ENCODE peak calls at places on chromosome 1, in five cellular contexts. E is progenitor cell of endocrine pancreas, R is transverse colon, K is nephron progenitor cell, S is WERI-Rb-1. T is an unnamed sample.
A peak's percentile ranks its signal among the peaks of the same experiment; 100 is the strongest.

GRCh38 chr1:41404308-41404755 is 43.1 kb downstream of the FOXO6 start:
- DNase-seq in E (no peak), R (no peak), K (peak; percentile 45), S (peak; percentile 85), T (no peak)

GRCh38 chr1:24364975-24365678 is 46.0 kb downstream of the GRHL3 start:
- DNase-seq in E (no peak), R (no peak), K (no peak), S (peak; percentile 30), T (no peak)

GRCh38 chr1:115183711-115184259 is 94.5 kb upstream of the TSPAN2 start:
- DNase-seq in E (no peak), R (no peak), K (no peak), S (no peak), T (no peak)

GRCh38 chr1:242842094-242842493 is 317.6 kb upstream of the PLD5 start:
- DNase-seq in E (no peak), R (no peak), K (no peak), S (no peak), T (no peak)

GRCh38 chr1:151993084-151993733 is 450 bp downstream of the S100A10 start:
- DNase-seq in E (no peak), R (peak; percentile 55), K (peak; percentile 36), S (no peak), T (no peak)

GRCh38 chr1:6517435-6517851 is 26.0 kb upstream of the PLEKHG5 start:
- DNase-seq in E (no peak), R (no peak), K (no peak), S (no peak), T (no peak)

GRCh38 chr1:1250828-1251284 is 4.3 kb upstream of the C1QTNF12 start:
- DNase-seq in E (no peak), R (no peak), K (no peak), S (peak; percentile 53), T (no peak)

GRCh38 chr1:161094481-161094880 is 3.7 kb upstream of the KLHDC9 start:
- DNase-seq in E (no peak), R (no peak), K (no peak), S (no peak), T (no peak)

GRCh38 chr1:158203693-158204457 is 23.2 kb downstream of the CD1D start:
- DNase-seq in E (no peak), R (no peak), K (peak; percentile 30), S (peak; percentile 37), T (no peak)

GRCh38 chr1:119275145-119275929 is 93.2 kb upstream of the HAO2 start:
- DNase-seq in E (peak; percentile 19), R (peak; percentile 35), K (peak; percentile 57), S (peak; percentile 55), T (no peak)

GRCh38 chr1:211511947-211512346 is 20.0 kb upstream of the RD3 start:
- DNase-seq in E (no peak), R (no peak), K (no peak), S (no peak), T (no peak)

GRCh38 chr1:74392848-74393247 is 119.6 kb downstream of the LRRC53 start:
- DNase-seq in E (no peak), R (no peak), K (no peak), S (no peak), T (no peak)

GRCh38 chr1:185287451-185287850 is 29.6 kb downstream of the IVNS1ABP start:
- DNase-seq in E (no peak), R (no peak), K (no peak), S (no peak), T (no peak)

GRCh38 chr1:106924360-106924759 is 132.1 kb upstream of the PRMT6 start:
- DNase-seq in E (no peak), R (no peak), K (peak; percentile 8), S (no peak), T (no peak)

GRCh38 chr1:93702828-93703183 is 21.2 kb upstream of the BCAR3 start:
- DNase-seq in E (no peak), R (no peak), K (no peak), S (no peak), T (no peak)
- TF ChIP-seq CTCF in E (no peak), R (no peak), K (no peak), S (no peak), T (no peak)

GRCh38 chr1:201433609-201434008 is 12.1 kb upstream of the TNNI1 start:
- DNase-seq in E (no peak), R (no peak), K (no peak), S (no peak), T (no peak)

GRCh38 chr1:201432814-201433213 is 11.3 kb upstream of the TNNI1 start:
- DNase-seq in E (no peak), R (no peak), K (no peak), S (no peak), T (no peak)

GRCh38 chr1:201434266-201434665 is 12.7 kb upstream of the TNNI1 start:
- DNase-seq in E (no peak), R (no peak), K (no peak), S (no peak), T (no peak)

GRCh38 chr1:201436969-201437368 is 15.4 kb upstream of the TNNI1 start:
- DNase-seq in E (no peak), R (no peak), K (no peak), S (no peak), T (no peak)

GRCh38 chr1:201436461-201436860 is 14.9 kb upstream of the TNNI1 start:
- DNase-seq in E (no peak), R (no peak), K (peak; percentile 47), S (peak; percentile 94), T (no peak)
- TF ChIP-seq CTCF in E (no peak), R (no peak), K (no peak), S (peak; percentile 82), T (no peak)

DNA sequence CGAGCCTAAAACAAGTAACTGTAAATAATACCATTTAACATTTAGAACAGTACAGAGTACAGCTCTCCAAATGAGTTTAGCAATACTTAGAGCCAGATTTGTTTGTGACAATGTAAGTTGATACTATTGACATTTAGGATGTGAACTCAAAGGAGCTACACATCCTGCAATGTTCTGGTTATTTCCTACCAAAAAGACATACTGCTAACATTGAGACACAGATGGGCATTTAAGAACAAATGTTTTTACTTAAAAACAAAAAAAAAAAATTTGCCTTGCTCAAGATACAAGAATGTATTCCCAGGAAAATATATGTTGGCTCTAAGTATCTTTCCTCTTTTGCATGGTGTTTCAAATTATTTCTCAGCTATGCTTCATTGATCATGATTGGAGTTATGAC is 1464.8 kb upstream of the PRMT6 start:
- DNase-seq in E (no peak), R (no peak), K (no peak), S (no peak), T (no peak)
- TF ChIP-seq CTCF in E (no peak), R (no peak), K (no peak), S (no peak), T (no peak)

DNA sequence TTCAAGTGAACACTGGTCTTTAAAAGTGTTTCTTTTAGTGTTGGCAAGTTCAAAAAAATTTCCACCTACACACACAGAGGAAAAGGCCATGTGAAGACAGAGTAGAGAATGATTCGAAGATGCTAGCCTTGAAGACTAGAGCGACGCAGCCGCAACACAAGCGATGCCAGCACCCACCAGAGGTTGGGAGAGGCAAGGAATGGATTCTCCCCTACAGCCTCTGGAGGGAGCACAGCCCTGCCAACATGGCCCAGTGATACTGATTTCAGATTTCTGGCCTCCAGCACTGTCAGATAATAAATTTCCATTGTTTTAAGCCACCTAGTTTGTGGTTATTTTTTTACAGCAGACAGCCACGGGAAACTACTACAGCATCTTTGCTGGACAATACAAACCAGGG is 6.9 kb upstream of the ADAR start:
- DNase-seq in E (no peak), R (no peak), K (no peak), S (no peak), T (no peak)
- TF ChIP-seq CTCF in E (no peak), R (no peak), K (no peak), S (peak; percentile 26), T (no peak)